ENCODE peak calls at places on chromosomes 7 and 10, in four cellular contexts. One of them, this sample, is unnamed.

GRCh38 chr7:94395141-94396041 is 696 bp downstream of the COL1A2 start:
- DNase-seq in left colon: peak; percentile 12
- DNase-seq in ureter: peak; percentile 62
- DNase-seq in GM19239: peak; percentile 40
- DNase-seq in this sample: peak; percentile 79

GRCh38 chr10:69042417-69042816 is 45.5 kb upstream of the SRGN start:
- DNase-seq in GM19239: no peak
- DNase-seq in ureter: no peak
- DNase-seq in left colon: no peak
- DNase-seq in this sample: no peak

GRCh38 chr7:15851201-15851600 is 164.7 kb upstream of the MEOX2 start:
- DNase-seq in left colon: no peak
- DNase-seq in GM19239: no peak
- DNase-seq in ureter: no peak
- DNase-seq in this sample: no peak

GRCh38 chr10:11683529-11684320 is 58.5 kb upstream of the ECHDC3 start:
- DNase-seq in GM19239: no peak
- DNase-seq in left colon: peak; percentile 64
- DNase-seq in ureter: no peak
- DNase-seq in this sample: no peak

GRCh38 chr10:20855398-20856038 is 41.6 kb downstream of the NEBL start:
- DNase-seq in ureter: no peak
- DNase-seq in GM19239: no peak
- DNase-seq in left colon: no peak
- DNase-seq in this sample: no peak

GRCh38 chr10:17226891-17227303 is 1.1 kb upstream of the VIM start:
- DNase-seq in GM19239: no peak
- DNase-seq in ureter: no peak
- DNase-seq in left colon: no peak
- DNase-seq in this sample: no peak

GRCh38 chr10:6201511-6201975 is 1.2 kb upstream of the PFKFB3 start:
- DNase-seq in ureter: peak; percentile 80
- DNase-seq in GM19239: peak; percentile 77
- DNase-seq in left colon: peak; percentile 84
- DNase-seq in this sample: peak; percentile 92

GRCh38 chr10:8272794-8273425 is 218.4 kb downstream of the GATA3 start:
- DNase-seq in ureter: no peak
- DNase-seq in GM19239: no peak
- DNase-seq in left colon: no peak
- DNase-seq in this sample: no peak

GRCh38 chr10:44020322-44021111 is 364.4 kb downstream of the CXCL12 start:
- DNase-seq in left colon: no peak
- DNase-seq in ureter: no peak
- DNase-seq in GM19239: no peak
- DNase-seq in this sample: no peak

GRCh38 chr10:114337510-114338462 is 66.5 kb downstream of the AFAP1L2 start:
- DNase-seq in ureter: no peak
- DNase-seq in left colon: no peak
- DNase-seq in GM19239: no peak
- DNase-seq in this sample: no peak

GRCh38 chr10:77907900-77908717 is 18.4 kb downstream of the DLG5 start:
- DNase-seq in ureter: no peak
- DNase-seq in GM19239: no peak
- DNase-seq in left colon: no peak
- DNase-seq in this sample: no peak

GRCh38 chr10:67969875-67970274 is 85.4 kb downstream of the SIRT1 start:
- DNase-seq in left colon: no peak
- DNase-seq in ureter: no peak
- DNase-seq in GM19239: no peak
- DNase-seq in this sample: no peak

GRCh38 chr7:151251328-151251925 is 2.9 kb upstream of the SMARCD3 start:
- DNase-seq in ureter: no peak
- DNase-seq in left colon: peak; percentile 56
- DNase-seq in GM19239: no peak
- DNase-seq in this sample: no peak

GRCh38 chr10:27030060-27030459 is 70.2 kb downstream of the ANKRD26 start:
- DNase-seq in ureter: no peak
- DNase-seq in GM19239: no peak
- DNase-seq in left colon: no peak
- DNase-seq in this sample: no peak

GRCh38 chr7:131057524-131058065 is 270.1 kb upstream of the MKLN1 start:
- DNase-seq in ureter: no peak
- DNase-seq in left colon: no peak
- DNase-seq in GM19239: no peak
- DNase-seq in this sample: no peak

GRCh38 chr10:93086289-93086688 is 12.6 kb downstream of the CYP26A1 start:
- DNase-seq in ureter: no peak
- DNase-seq in left colon: no peak
- DNase-seq in GM19239: no peak
- DNase-seq in this sample: no peak

GRCh38 chr7:121278120-121279021 is 50.4 kb upstream of the WNT16 start:
- DNase-seq in left colon: no peak
- DNase-seq in ureter: no peak
- DNase-seq in GM19239: peak; percentile 46
- DNase-seq in this sample: no peak

GRCh38 chr7:87220734-87221215 is 1.2 kb upstream of the TMEM243 start:
- DNase-seq in ureter: peak; percentile 48
- DNase-seq in left colon: peak; percentile 41
- DNase-seq in GM19239: no peak
- DNase-seq in this sample: no peak

GRCh38 chr7:473211-473734 is 46.4 kb downstream of the PDGFA start:
- DNase-seq in left colon: peak; percentile 3
- DNase-seq in ureter: no peak
- DNase-seq in GM19239: no peak
- DNase-seq in this sample: peak; percentile 17

GRCh38 chr7:22726849-22727792 is at the start of gene IL6:
- DNase-seq in ureter: peak; percentile 73
- DNase-seq in GM19239: no peak
- DNase-seq in left colon: peak; percentile 51
- DNase-seq in this sample: peak; percentile 75

GRCh38 chr7:38391751-38392150 is 118.3 kb upstream of the TARP start:
- DNase-seq in left colon: no peak
- DNase-seq in ureter: no peak
- DNase-seq in GM19239: no peak
- DNase-seq in this sample: no peak

GRCh38 chr7:7709263-7709662 is 9.1 kb downstream of the RPA3 start:
- DNase-seq in ureter: no peak
- DNase-seq in left colon: no peak
- DNase-seq in GM19239: no peak
- DNase-seq in this sample: no peak

GRCh38 chr7:140391634-140392033 is 6.7 kb downstream of the SLC37A3 start:
- DNase-seq in GM19239: no peak
- DNase-seq in left colon: no peak
- DNase-seq in ureter: no peak
- DNase-seq in this sample: no peak

GRCh38 chr10:25954851-25955250 is 20.8 kb downstream of the MYO3A start:
- DNase-seq in left colon: no peak
- DNase-seq in GM19239: no peak
- DNase-seq in ureter: no peak
- DNase-seq in this sample: no peak

GRCh38 chr10:74178042-74178791 is 27.2 kb downstream of the ADK start:
- DNase-seq in ureter: no peak
- DNase-seq in left colon: no peak
- DNase-seq in GM19239: no peak
- DNase-seq in this sample: no peak

GRCh38 chr10:13761490-13762091 is 174.8 kb downstream of the PRPF18 start:
- DNase-seq in ureter: no peak
- DNase-seq in GM19239: no peak
- DNase-seq in left colon: no peak
- DNase-seq in this sample: no peak

GRCh38 chr7:45026984-45027773 is 27.2 kb downstream of the CCM2 start:
- DNase-seq in ureter: no peak
- DNase-seq in GM19239: peak; percentile 31
- DNase-seq in left colon: peak; percentile 18
- DNase-seq in this sample: peak; percentile 39

GRCh38 chr7:155351120-155351870 is 53.6 kb downstream of the INSIG1 start:
- DNase-seq in left colon: no peak
- DNase-seq in ureter: no peak
- DNase-seq in GM19239: no peak
- DNase-seq in this sample: peak; percentile 40

GRCh38 chr10:85986777-85987176 is 379.8 kb downstream of the GRID1 start:
- DNase-seq in left colon: no peak
- DNase-seq in ureter: no peak
- DNase-seq in GM19239: no peak
- DNase-seq in this sample: no peak

GRCh38 chr7:135190703-135191102 is 20.2 kb upstream of the CYREN start:
- DNase-seq in ureter: no peak
- DNase-seq in GM19239: no peak
- DNase-seq in left colon: no peak
- DNase-seq in this sample: no peak

GRCh38 chr10:99984201-99984600 is 25.5 kb downstream of the DNMBP start:
- DNase-seq in GM19239: no peak
- DNase-seq in left colon: no peak
- DNase-seq in ureter: no peak
- DNase-seq in this sample: no peak

GRCh38 chr7:135682191-135682590 is 19.9 kb downstream of the STMP1 start:
- DNase-seq in left colon: no peak
- DNase-seq in ureter: no peak
- DNase-seq in GM19239: no peak
- DNase-seq in this sample: no peak

GRCh38 chr10:7950981-7951847 is 103.3 kb upstream of the GATA3 start:
- DNase-seq in GM19239: no peak
- DNase-seq in left colon: no peak
- DNase-seq in ureter: no peak
- DNase-seq in this sample: no peak

GRCh38 chr10:653991-654646 is 35.3 kb downstream of the DIP2C start:
- DNase-seq in ureter: no peak
- DNase-seq in GM19239: no peak
- DNase-seq in left colon: peak; percentile 60
- DNase-seq in this sample: no peak

GRCh38 chr7:37901236-37901827 is 15.3 kb downstream of the SFRP4 start:
- DNase-seq in GM19239: no peak
- DNase-seq in ureter: no peak
- DNase-seq in left colon: no peak
- DNase-seq in this sample: no peak

GRCh38 chr10:76543655-76544054 is 1094.0 kb downstream of the KCNMA1 start:
- DNase-seq in GM19239: no peak
- DNase-seq in ureter: no peak
- DNase-seq in left colon: no peak
- DNase-seq in this sample: no peak

This sample was measured in tibial artery.